ENCODE peak calls at places on chromosomes 16 and 17, in four cellular contexts. T, J, E and X are unnamed samples.

GRCh38 chr17:50045154-50045553 is 10.8 kb upstream of the ITGA3 start:
- DNase-seq in T (no peak), E (no peak), J (no peak), X (no peak)

GRCh38 chr16:4800290-4801041 is 2.0 kb downstream of the ROGDI start:
- DNase-seq in T (no peak), J (no peak), E (peak), X (no peak)

GRCh38 chr16:88747588-88748301 is 37.3 kb downstream of the PIEZO1 start:
- DNase-seq in J (no peak), T (no peak), E (peak), X (no peak)

GRCh38 chr17:55318715-55319487 is 54.1 kb downstream of the HLF start:
- DNase-seq in J (no peak), T (no peak), E (no peak), X (no peak)

GRCh38 chr16:9395958-9396359 is 304.5 kb downstream of the HAPSTR1 start:
- DNase-seq in T (no peak), E (no peak), J (no peak), X (no peak)

GRCh38 chr17:64318068-64318467 is 55.0 kb upstream of the TEX2 start:
- DNase-seq in T (no peak), E (no peak), J (no peak), X (no peak)

GRCh38 chr16:21037736-21038135 is 112.9 kb downstream of the DNAH3 start:
- DNase-seq in J (no peak), E (no peak), T (no peak), X (no peak)

GRCh38 chr17:8644507-8644902 is 14.0 kb upstream of the MYH10 start:
- DNase-seq in T (no peak), E (no peak), J (no peak), X (no peak)

GRCh38 chr17:606501-607243 is 108.0 kb downstream of the VPS53 start:
- DNase-seq in T (peak), J (no peak), E (no peak), X (no peak)

GRCh38 chr16:53664724-53665345 is 38.8 kb downstream of the RPGRIP1L start:
- DNase-seq in J (no peak), E (peak), T (peak), X (peak)

GRCh38 chr16:74743045-74743667 is 31.5 kb downstream of the FA2H start:
- DNase-seq in J (no peak), E (no peak), T (no peak), X (no peak)

GRCh38 chr17:66343531-66344078 is 41.2 kb downstream of the PRKCA start:
- DNase-seq in E (no peak), J (no peak), T (peak), X (no peak)

GRCh38 chr17:83155128-83156081 is 76.0 kb downstream of the METRNL start:
- DNase-seq in T (peak), J (no peak), E (no peak), X (peak)
- H3K4me3 ChIP-seq in T (no peak), J (no peak), E (no peak), X (no peak)

GRCh38 chr17:81520021-81520894 is 7.7 kb upstream of the ACTG1 start:
- DNase-seq in E (peak), T (no peak), J (no peak), X (no peak)

GRCh38 chr17:81524063-81524864 is 3.9 kb upstream of the FSCN2 start:
- DNase-seq in J (no peak), T (no peak), E (no peak), X (no peak)

GRCh38 chr17:81522491-81523125 is 5.6 kb upstream of the FSCN2 start:
- DNase-seq in E (no peak), J (no peak), T (no peak), X (no peak)

GRCh38 chr17:81524865-81525159 is 3.4 kb upstream of the FSCN2 start:
- DNase-seq in E (no peak), J (no peak), T (no peak), X (no peak)

GRCh38 chr17:81523139-81524062 is 4.8 kb upstream of the FSCN2 start:
- DNase-seq in E (peak), T (peak), J (no peak), X (no peak)
- TF ChIP-seq CTCF in E (peak), T (peak), J (no peak), X (peak)

GRCh38 chr17:79006794-79007503 is 2.6 kb downstream of the CANT1 start:
- DNase-seq in T (no peak), J (no peak), E (no peak), X (no peak)

GRCh38 chr17:79007504-79008381 is 1.8 kb downstream of the CANT1 start:
- DNase-seq in T (no peak), E (no peak), J (no peak), X (no peak)

GRCh38 chr17:79005063-79005861 is 4.3 kb downstream of the CANT1 start:
- DNase-seq in E (no peak), T (no peak), J (no peak), X (no peak)

GRCh38 chr17:79003661-79004411 is 5.7 kb downstream of the CANT1 start:
- DNase-seq in E (no peak), J (no peak), T (no peak), X (no peak)

DNA sequence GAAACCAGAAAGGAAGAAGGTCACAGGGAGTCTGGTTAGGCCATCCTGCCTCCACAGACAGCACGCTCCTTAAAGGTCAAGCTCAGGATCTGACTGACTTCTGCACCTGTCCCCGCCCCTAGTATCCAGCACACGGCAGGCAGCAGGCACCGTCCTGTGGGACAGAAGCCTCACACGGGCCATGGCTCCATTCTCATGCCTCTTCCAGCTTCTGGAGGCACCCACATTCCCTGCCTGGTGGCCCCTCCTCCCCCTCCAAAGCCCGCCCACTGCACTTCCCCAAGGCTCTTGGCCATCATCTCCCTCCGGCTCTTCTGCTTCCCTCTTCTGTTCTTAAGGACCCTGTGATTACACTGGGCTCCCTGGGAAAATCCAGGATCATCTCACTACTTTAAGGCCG is 3.6 kb downstream of the CANT1 start:
- DNase-seq in J (no peak), E (no peak), T (no peak), X (no peak)
- H3K4me3 ChIP-seq in J (no peak), E (no peak), T (no peak), X (no peak)

GRCh38 chr17:19718041-19718612 is 1.7 kb upstream of the SLC47A2 start:
- DNase-seq in E (no peak), J (no peak), T (no peak), X (no peak)
- TF ChIP-seq CTCF in E (no peak), J (no peak), T (no peak), X (no peak)

GRCh38 chr17:82845163-82845807 is 5.5 kb upstream of the ZNF750 start:
- DNase-seq in E (no peak), T (peak), J (no peak), X (peak)
- H3K4me3 ChIP-seq in E (no peak), T (peak), J (no peak), X (peak)

GRCh38 chr17:74296548-74296936 is 22.5 kb downstream of the DNAI2 start:
- DNase-seq in E (peak), J (no peak), T (peak), X (peak)
- TF ChIP-seq CTCF in E (peak), J (peak), T (peak), X (peak)

DNA sequence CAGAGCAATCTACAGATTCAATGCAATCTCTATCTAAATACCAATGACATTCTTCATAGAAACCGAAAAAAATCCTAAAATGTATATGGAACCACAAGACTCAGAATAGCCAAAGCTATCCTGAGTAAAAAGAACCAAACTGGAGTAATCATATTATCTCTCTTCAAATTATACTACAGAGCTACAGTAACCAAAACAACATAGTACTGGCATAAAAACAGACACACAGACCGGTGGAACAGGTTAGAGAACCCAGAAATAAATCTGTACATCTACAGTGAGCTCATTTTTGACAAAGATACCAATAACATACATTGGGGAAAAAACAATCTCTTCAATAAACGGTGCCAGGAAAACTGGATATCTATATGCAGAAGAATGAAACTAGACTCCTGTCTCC is 45.4 kb downstream of the MPHOSPH6 start:
- DNase-seq in T (no peak), J (no peak), E (no peak), X (no peak)
- H3K4me3 ChIP-seq in T (no peak), J (no peak), E (no peak), X (no peak)

GRCh38 chr17:63078707-63079106 is 112.7 kb downstream of the TANC2 start:
- DNase-seq in E (no peak), J (no peak), T (no peak), X (no peak)

GRCh38 chr17:63082952-63083351 is 116.9 kb downstream of the TANC2 start:
- DNase-seq in E (no peak), T (peak), J (no peak), X (peak)

GRCh38 chr17:63086483-63087185 is 120.6 kb downstream of the TANC2 start:
- DNase-seq in T (no peak), J (no peak), E (no peak), X (peak)

GRCh38 chr17:63082273-63082861 is 116.3 kb downstream of the TANC2 start:
- DNase-seq in J (no peak), E (peak), T (peak), X (peak)
- TF ChIP-seq CTCF in J (peak), E (peak), T (peak), X (peak)

DNA sequence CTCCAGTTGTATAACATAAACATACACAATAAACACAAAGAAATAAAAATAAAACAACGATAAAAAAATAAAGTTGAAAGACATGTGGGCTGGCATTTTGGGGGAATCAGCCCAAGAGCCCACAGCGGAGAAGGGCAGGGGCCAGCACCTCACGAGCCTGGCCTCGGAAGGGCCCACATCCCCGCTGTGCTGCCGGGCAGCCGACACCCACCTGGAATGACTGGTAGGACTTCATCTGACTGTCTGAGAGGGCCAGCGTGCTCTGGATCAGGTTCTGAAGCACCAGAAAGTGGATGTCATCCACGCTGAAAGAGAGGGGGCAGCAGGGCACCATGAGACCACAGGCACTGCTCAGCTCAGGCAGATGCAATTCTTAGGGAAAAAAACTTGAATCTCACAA is 73.5 kb downstream of the GTF3C1 start:
- DNase-seq in J (no peak), T (no peak), E (no peak), X (no peak)
- H3K4me3 ChIP-seq in J (no peak), T (no peak), E (no peak), X (no peak)